ENCODE peak calls at places on chromosome 1, in seven cellular contexts. Z, S, E, U, V, B and J are unnamed samples.

GRCh38 chr1:91555074-91555730 is 54.6 kb downstream of the CDC7 start:
- DNase-seq in Z (no peak), S (no peak), E (no peak), U (peak; percentile 57), V (no peak), B (no peak), J (peak; percentile 16)

GRCh38 chr1:161068306-161069200 is 1.1 kb downstream of the ARHGAP30 start:
- DNase-seq in Z (peak; percentile 73), S (peak; percentile 95), E (no peak), U (no peak), V (no peak), B (no peak), J (no peak)

GRCh38 chr1:14969006-14969405 is 184.5 kb upstream of the TMEM51 start:
- DNase-seq in Z (no peak), S (peak; percentile 18), E (no peak), U (peak; percentile 42), V (no peak), B (no peak), J (no peak)

GRCh38 chr1:34404837-34405236 is 228.1 kb downstream of the C1orf94 start:
- DNase-seq in Z (no peak), S (no peak), E (no peak), U (no peak), V (no peak), B (no peak), J (no peak)

GRCh38 chr1:234040446-234041317 is 136.2 kb downstream of the SLC35F3 start:
- DNase-seq in Z (no peak), S (no peak), E (no peak), U (no peak), V (no peak), B (no peak), J (no peak)

GRCh38 chr1:207000641-207001291 is 30.5 kb upstream of the FCAMR start:
- DNase-seq in Z (no peak), S (no peak), E (no peak), U (no peak), V (no peak), B (no peak), J (no peak)

GRCh38 chr1:86207323-86207722 is 50.8 kb upstream of the COL24A1 start:
- DNase-seq in Z (no peak), S (no peak), E (no peak), U (peak; percentile 92), V (no peak), B (peak; percentile 63), J (peak; percentile 84)

GRCh38 chr1:37926061-37926924 is 20.6 kb downstream of the INPP5B start:
- DNase-seq in Z (no peak), S (no peak), E (no peak), U (no peak), V (no peak), B (no peak), J (no peak)

GRCh38 chr1:31595836-31596736 is 19.8 kb downstream of the TINAGL1 start:
- DNase-seq in Z (no peak), S (no peak), E (no peak), U (no peak), V (no peak), B (no peak), J (no peak)

GRCh38 chr1:40383095-40383487 is 9.6 kb downstream of the SMAP2 start:
- DNase-seq in Z (no peak), S (no peak), E (no peak), U (peak; percentile 67), V (no peak), B (no peak), J (no peak)

GRCh38 chr1:168345939-168346338 is 65.3 kb downstream of the TBX19 start:
- DNase-seq in Z (no peak), S (no peak), E (no peak), U (no peak), V (no peak), B (no peak), J (no peak)